ENCODE peak calls at places on chromosomes 7 and 10, in eight cellular contexts. One of them, this sample, is unnamed. For H3K36me3 and H3K4me1, the result is how much of the 10 kb centered on the place peaks cover.

GRCh38 chr10:120978589-120979252 is 127.6 kb downstream of the WDR11 start:
- DNase-seq in body of pancreas: no peak
- DNase-seq in breast epithelium: no peak
- DNase-seq in esophagus muscularis mucosa: no peak
- DNase-seq in heart left ventricle: no peak
- DNase-seq in uterus: peak
- DNase-seq in HCT116: no peak
- DNase-seq in transverse colon: no peak
- DNase-seq in this sample: no peak

GRCh38 chr7:105877736-105878135 is 1.3 kb upstream of the ATXN7L1 start:
- DNase-seq in body of pancreas: no peak
- DNase-seq in breast epithelium: no peak
- DNase-seq in esophagus muscularis mucosa: no peak
- DNase-seq in heart left ventricle: no peak
- DNase-seq in uterus: no peak
- DNase-seq in HCT116: no peak
- DNase-seq in transverse colon: peak
- DNase-seq in this sample: no peak

GRCh38 chr7:17456541-17456940 is 158.1 kb downstream of the AHR start:
- DNase-seq in body of pancreas: no peak
- DNase-seq in breast epithelium: no peak
- DNase-seq in esophagus muscularis mucosa: no peak
- DNase-seq in heart left ventricle: no peak
- DNase-seq in uterus: no peak
- DNase-seq in HCT116: no peak
- DNase-seq in transverse colon: no peak
- DNase-seq in this sample: no peak

GRCh38 chr7:94374231-94374630 is 20.5 kb upstream of the COL1A2 start:
- DNase-seq in body of pancreas: peak
- DNase-seq in breast epithelium: no peak
- DNase-seq in esophagus muscularis mucosa: no peak
- DNase-seq in heart left ventricle: peak
- DNase-seq in uterus: peak
- DNase-seq in HCT116: no peak
- DNase-seq in transverse colon: peak
- DNase-seq in this sample: no peak

GRCh38 chr7:96097802-96098201 is 224.1 kb downstream of the SLC25A13 start:
- DNase-seq in body of pancreas: no peak
- DNase-seq in breast epithelium: no peak
- DNase-seq in esophagus muscularis mucosa: no peak
- DNase-seq in heart left ventricle: no peak
- DNase-seq in uterus: no peak
- DNase-seq in HCT116: no peak
- DNase-seq in transverse colon: no peak
- DNase-seq in this sample: no peak

GRCh38 chr7:5780801-5781496 is 514 bp downstream of the RNF216 start:
- DNase-seq in body of pancreas: peak
- DNase-seq in breast epithelium: no peak
- DNase-seq in esophagus muscularis mucosa: no peak
- DNase-seq in heart left ventricle: peak
- DNase-seq in uterus: peak
- DNase-seq in HCT116: no peak
- DNase-seq in transverse colon: peak
- DNase-seq in this sample: no peak

GRCh38 chr7:142854505-142855400 is at the start of gene EPHB6:
- DNase-seq in body of pancreas: peak
- DNase-seq in breast epithelium: peak
- DNase-seq in esophagus muscularis mucosa: no peak
- DNase-seq in heart left ventricle: peak
- DNase-seq in uterus: peak
- DNase-seq in HCT116: no peak
- DNase-seq in transverse colon: peak
- DNase-seq in this sample: no peak

GRCh38 chr10:86648706-86649426 is 5.5 kb upstream of the OPN4 start:
- DNase-seq in body of pancreas: peak
- DNase-seq in breast epithelium: peak
- DNase-seq in esophagus muscularis mucosa: no peak
- DNase-seq in heart left ventricle: no peak
- DNase-seq in uterus: peak
- DNase-seq in HCT116: no peak
- DNase-seq in transverse colon: peak
- DNase-seq in this sample: peak

GRCh38 chr10:70997236-70997635 is 108.9 kb upstream of the PCBD1 start:
- DNase-seq in body of pancreas: no peak
- DNase-seq in breast epithelium: no peak
- DNase-seq in esophagus muscularis mucosa: no peak
- DNase-seq in heart left ventricle: no peak
- DNase-seq in uterus: no peak
- DNase-seq in HCT116: no peak
- DNase-seq in transverse colon: no peak
- DNase-seq in this sample: no peak
- H3K36me3 ChIP-seq in body of pancreas: under half
- H3K36me3 ChIP-seq in breast epithelium: under half
- H3K36me3 ChIP-seq in esophagus muscularis mucosa: under half
- H3K36me3 ChIP-seq in heart left ventricle: under half
- H3K36me3 ChIP-seq in uterus: under half
- H3K36me3 ChIP-seq in HCT116: under half
- H3K36me3 ChIP-seq in transverse colon: under half
- H3K36me3 ChIP-seq in this sample: under half

GRCh38 chr7:2526659-2527504 is 7.3 kb downstream of the LFNG start:
- DNase-seq in body of pancreas: no peak
- DNase-seq in breast epithelium: no peak
- DNase-seq in esophagus muscularis mucosa: no peak
- DNase-seq in heart left ventricle: no peak
- DNase-seq in uterus: no peak
- DNase-seq in HCT116: no peak
- DNase-seq in transverse colon: peak
- DNase-seq in this sample: no peak

GRCh38 chr7:2525161-2525930 is 5.8 kb downstream of the LFNG start:
- DNase-seq in body of pancreas: peak
- DNase-seq in breast epithelium: no peak
- DNase-seq in esophagus muscularis mucosa: no peak
- DNase-seq in heart left ventricle: no peak
- DNase-seq in uterus: no peak
- DNase-seq in HCT116: no peak
- DNase-seq in transverse colon: peak
- DNase-seq in this sample: no peak

GRCh38 chr7:2524808-2525140 is 5.2 kb downstream of the LFNG start:
- DNase-seq in body of pancreas: no peak
- DNase-seq in breast epithelium: no peak
- DNase-seq in esophagus muscularis mucosa: no peak
- DNase-seq in heart left ventricle: no peak
- DNase-seq in uterus: no peak
- DNase-seq in HCT116: no peak
- DNase-seq in transverse colon: no peak
- DNase-seq in this sample: no peak

GRCh38 chr7:2527505-2528464 is 8.2 kb downstream of the LFNG start:
- DNase-seq in body of pancreas: no peak
- DNase-seq in breast epithelium: no peak
- DNase-seq in esophagus muscularis mucosa: no peak
- DNase-seq in heart left ventricle: no peak
- DNase-seq in uterus: no peak
- DNase-seq in HCT116: no peak
- DNase-seq in transverse colon: peak
- DNase-seq in this sample: no peak

GRCh38 chr7:2525931-2526630 is 6.5 kb downstream of the LFNG start:
- DNase-seq in body of pancreas: no peak
- DNase-seq in breast epithelium: no peak
- DNase-seq in esophagus muscularis mucosa: no peak
- DNase-seq in heart left ventricle: no peak
- DNase-seq in uterus: no peak
- DNase-seq in HCT116: no peak
- DNase-seq in transverse colon: no peak
- DNase-seq in this sample: no peak
- H3K4me1 ChIP-seq in body of pancreas: half or more
- H3K4me1 ChIP-seq in breast epithelium: under half
- H3K4me1 ChIP-seq in esophagus muscularis mucosa: half or more
- H3K4me1 ChIP-seq in heart left ventricle: under half
- H3K4me1 ChIP-seq in uterus: under half
- H3K4me1 ChIP-seq in HCT116: half or more
- H3K4me1 ChIP-seq in transverse colon: half or more
- H3K4me1 ChIP-seq in this sample: half or more

GRCh38 chr10:6796231-6796630 is 216.2 kb upstream of the PRKCQ start:
- DNase-seq in body of pancreas: no peak
- DNase-seq in breast epithelium: no peak
- DNase-seq in esophagus muscularis mucosa: peak
- DNase-seq in heart left ventricle: no peak
- DNase-seq in uterus: no peak
- DNase-seq in HCT116: no peak
- DNase-seq in transverse colon: no peak
- DNase-seq in this sample: no peak

GRCh38 chr10:6794441-6794840 is 214.4 kb upstream of the PRKCQ start:
- DNase-seq in body of pancreas: no peak
- DNase-seq in breast epithelium: no peak
- DNase-seq in esophagus muscularis mucosa: no peak
- DNase-seq in heart left ventricle: no peak
- DNase-seq in uterus: no peak
- DNase-seq in HCT116: no peak
- DNase-seq in transverse colon: no peak
- DNase-seq in this sample: no peak

GRCh38 chr10:6795571-6795970 is 215.5 kb upstream of the PRKCQ start:
- DNase-seq in body of pancreas: no peak
- DNase-seq in breast epithelium: no peak
- DNase-seq in esophagus muscularis mucosa: peak
- DNase-seq in heart left ventricle: no peak
- DNase-seq in uterus: no peak
- DNase-seq in HCT116: no peak
- DNase-seq in transverse colon: no peak
- DNase-seq in this sample: peak
- TF ChIP-seq POLR2A in body of pancreas: no peak
- TF ChIP-seq POLR2A in breast epithelium: no peak
- TF ChIP-seq POLR2A in esophagus muscularis mucosa: no peak
- TF ChIP-seq POLR2A in heart left ventricle: no peak
- TF ChIP-seq POLR2A in uterus: no peak
- TF ChIP-seq POLR2A in HCT116: no peak
- TF ChIP-seq POLR2A in transverse colon: no peak
- TF ChIP-seq POLR2A in this sample: no peak

GRCh38 chr10:6226216-6226615 is 23.5 kb downstream of the PFKFB3 start:
- DNase-seq in body of pancreas: no peak
- DNase-seq in breast epithelium: no peak
- DNase-seq in esophagus muscularis mucosa: no peak
- DNase-seq in heart left ventricle: no peak
- DNase-seq in uterus: no peak
- DNase-seq in HCT116: no peak
- DNase-seq in transverse colon: no peak
- DNase-seq in this sample: no peak
- H3K36me3 ChIP-seq in body of pancreas: under half
- H3K36me3 ChIP-seq in breast epithelium: under half
- H3K36me3 ChIP-seq in esophagus muscularis mucosa: half or more
- H3K36me3 ChIP-seq in heart left ventricle: under half
- H3K36me3 ChIP-seq in uterus: under half
- H3K36me3 ChIP-seq in HCT116: under half
- H3K36me3 ChIP-seq in transverse colon: under half
- H3K36me3 ChIP-seq in this sample: under half